ENCODE peak calls at places on chromosomes 5 and 9, in seven cellular contexts. One of them, this sample, is unnamed.

GRCh38 chr5:178120661-178121357 is 7.5 kb downstream of the N4BP3 start:
- DNase-seq in NT2/D1: no peak
- DNase-seq in heart right ventricle: peak; percentile 80
- DNase-seq in Caco-2: peak; percentile 56
- DNase-seq in ascending aorta: no peak
- DNase-seq in GM06990: peak; percentile 89
- DNase-seq in IMR-90: peak; percentile 76
- DNase-seq in this sample: no peak

GRCh38 chr5:126508251-126508961 is 85.2 kb downstream of the GRAMD2B start:
- DNase-seq in NT2/D1: no peak
- DNase-seq in heart right ventricle: no peak
- DNase-seq in Caco-2: no peak
- DNase-seq in ascending aorta: no peak
- DNase-seq in GM06990: no peak
- DNase-seq in IMR-90: no peak
- DNase-seq in this sample: no peak

GRCh38 chr5:78243639-78244038 is 50.9 kb downstream of the AP3B1 start:
- DNase-seq in NT2/D1: no peak
- DNase-seq in heart right ventricle: no peak
- DNase-seq in Caco-2: no peak
- DNase-seq in ascending aorta: no peak
- DNase-seq in GM06990: no peak
- DNase-seq in IMR-90: peak; percentile 88
- DNase-seq in this sample: no peak

GRCh38 chr9:89815903-89816573 is 211.2 kb downstream of the GADD45G start:
- DNase-seq in NT2/D1: no peak
- DNase-seq in heart right ventricle: peak; percentile 63
- DNase-seq in Caco-2: no peak
- DNase-seq in ascending aorta: peak; percentile 60
- DNase-seq in GM06990: peak; percentile 80
- DNase-seq in IMR-90: no peak
- DNase-seq in this sample: peak; percentile 59

GRCh38 chr5:173885481-173886010 is 2.6 kb upstream of the CPEB4 start:
- DNase-seq in NT2/D1: no peak
- DNase-seq in heart right ventricle: no peak
- DNase-seq in Caco-2: peak; percentile 73
- DNase-seq in ascending aorta: peak; percentile 67
- DNase-seq in GM06990: no peak
- DNase-seq in IMR-90: no peak
- DNase-seq in this sample: no peak

GRCh38 chr5:179439181-179439990 is 94.1 kb upstream of the ADAMTS2 start:
- DNase-seq in NT2/D1: no peak
- DNase-seq in heart right ventricle: no peak
- DNase-seq in Caco-2: no peak
- DNase-seq in ascending aorta: no peak
- DNase-seq in GM06990: no peak
- DNase-seq in IMR-90: no peak
- DNase-seq in this sample: no peak

GRCh38 chr5:37739817-37740261 is 100.0 kb downstream of the GDNF start:
- DNase-seq in NT2/D1: no peak
- DNase-seq in heart right ventricle: no peak
- DNase-seq in Caco-2: no peak
- DNase-seq in ascending aorta: no peak
- DNase-seq in GM06990: no peak
- DNase-seq in IMR-90: peak; percentile 61
- DNase-seq in this sample: no peak

GRCh38 chr9:96651626-96652025 is 3.5 kb downstream of the PRXL2C start:
- DNase-seq in NT2/D1: no peak
- DNase-seq in heart right ventricle: no peak
- DNase-seq in Caco-2: no peak
- DNase-seq in ascending aorta: no peak
- DNase-seq in GM06990: no peak
- DNase-seq in IMR-90: peak; percentile 51
- DNase-seq in this sample: no peak

GRCh38 chr9:12934515-12935301 is 159.9 kb downstream of the LURAP1L start:
- DNase-seq in NT2/D1: no peak
- DNase-seq in heart right ventricle: no peak
- DNase-seq in Caco-2: no peak
- DNase-seq in ascending aorta: no peak
- DNase-seq in GM06990: no peak
- DNase-seq in IMR-90: no peak
- DNase-seq in this sample: no peak

GRCh38 chr9:99966720-99967119 is 60.3 kb downstream of the STX17 start:
- DNase-seq in NT2/D1: peak; percentile 59
- DNase-seq in heart right ventricle: no peak
- DNase-seq in Caco-2: peak; percentile 46
- DNase-seq in ascending aorta: no peak
- DNase-seq in GM06990: no peak
- DNase-seq in IMR-90: peak; percentile 33
- DNase-seq in this sample: no peak

GRCh38 chr5:88583471-88583870 is 299.5 kb downstream of the MEF2C start:
- DNase-seq in NT2/D1: no peak
- DNase-seq in heart right ventricle: no peak
- DNase-seq in Caco-2: no peak
- DNase-seq in ascending aorta: no peak
- DNase-seq in GM06990: no peak
- DNase-seq in IMR-90: no peak
- DNase-seq in this sample: no peak

GRCh38 chr9:92749934-92750315 is 14.7 kb downstream of the BICD2 start:
- DNase-seq in NT2/D1: no peak
- DNase-seq in heart right ventricle: no peak
- DNase-seq in Caco-2: no peak
- DNase-seq in ascending aorta: no peak
- DNase-seq in GM06990: no peak
- DNase-seq in IMR-90: peak; percentile 32
- DNase-seq in this sample: no peak

GRCh38 chr9:17003576-17004240 is 131.1 kb upstream of the CNTLN start:
- DNase-seq in NT2/D1: no peak
- DNase-seq in heart right ventricle: no peak
- DNase-seq in Caco-2: no peak
- DNase-seq in ascending aorta: no peak
- DNase-seq in GM06990: no peak
- DNase-seq in IMR-90: peak; percentile 83
- DNase-seq in this sample: no peak

GRCh38 chr9:17004500-17004899 is 130.3 kb upstream of the CNTLN start:
- DNase-seq in NT2/D1: no peak
- DNase-seq in heart right ventricle: no peak
- DNase-seq in Caco-2: no peak
- DNase-seq in ascending aorta: no peak
- DNase-seq in GM06990: no peak
- DNase-seq in IMR-90: peak; percentile 49
- DNase-seq in this sample: no peak

GRCh38 chr9:17009071-17009470 is 125.8 kb upstream of the CNTLN start:
- DNase-seq in NT2/D1: no peak
- DNase-seq in heart right ventricle: no peak
- DNase-seq in Caco-2: no peak
- DNase-seq in ascending aorta: no peak
- DNase-seq in GM06990: no peak
- DNase-seq in IMR-90: no peak
- DNase-seq in this sample: no peak

GRCh38 chr9:17005085-17005484 is 129.8 kb upstream of the CNTLN start:
- DNase-seq in NT2/D1: no peak
- DNase-seq in heart right ventricle: peak; percentile 17
- DNase-seq in Caco-2: peak; percentile 16
- DNase-seq in ascending aorta: no peak
- DNase-seq in GM06990: no peak
- DNase-seq in IMR-90: peak; percentile 81
- DNase-seq in this sample: peak; percentile 69
- H3K4me3 ChIP-seq in NT2/D1: no peak overlapping the region
- H3K4me3 ChIP-seq in heart right ventricle: peak overlapping the region; percentile 16
- H3K4me3 ChIP-seq in Caco-2: no peak overlapping the region
- H3K4me3 ChIP-seq in ascending aorta: peak overlapping the region; percentile 35
- H3K4me3 ChIP-seq in GM06990: no peak overlapping the region
- H3K4me3 ChIP-seq in IMR-90: no peak overlapping the region
- H3K4me3 ChIP-seq in this sample: no peak overlapping the region

GRCh38 chr9:123003467-123003866 is 30.0 kb upstream of the GPR21 start:
- DNase-seq in NT2/D1: no peak
- DNase-seq in heart right ventricle: no peak
- DNase-seq in Caco-2: no peak
- DNase-seq in ascending aorta: no peak
- DNase-seq in GM06990: no peak
- DNase-seq in IMR-90: peak; percentile 61
- DNase-seq in this sample: no peak
- H3K4me3 ChIP-seq in NT2/D1: no peak overlapping the region
- H3K4me3 ChIP-seq in heart right ventricle: no peak overlapping the region
- H3K4me3 ChIP-seq in Caco-2: no peak overlapping the region
- H3K4me3 ChIP-seq in ascending aorta: peak overlapping the region; percentile 2
- H3K4me3 ChIP-seq in GM06990: no peak overlapping the region
- H3K4me3 ChIP-seq in IMR-90: no peak overlapping the region
- H3K4me3 ChIP-seq in this sample: no peak overlapping the region

DNA sequence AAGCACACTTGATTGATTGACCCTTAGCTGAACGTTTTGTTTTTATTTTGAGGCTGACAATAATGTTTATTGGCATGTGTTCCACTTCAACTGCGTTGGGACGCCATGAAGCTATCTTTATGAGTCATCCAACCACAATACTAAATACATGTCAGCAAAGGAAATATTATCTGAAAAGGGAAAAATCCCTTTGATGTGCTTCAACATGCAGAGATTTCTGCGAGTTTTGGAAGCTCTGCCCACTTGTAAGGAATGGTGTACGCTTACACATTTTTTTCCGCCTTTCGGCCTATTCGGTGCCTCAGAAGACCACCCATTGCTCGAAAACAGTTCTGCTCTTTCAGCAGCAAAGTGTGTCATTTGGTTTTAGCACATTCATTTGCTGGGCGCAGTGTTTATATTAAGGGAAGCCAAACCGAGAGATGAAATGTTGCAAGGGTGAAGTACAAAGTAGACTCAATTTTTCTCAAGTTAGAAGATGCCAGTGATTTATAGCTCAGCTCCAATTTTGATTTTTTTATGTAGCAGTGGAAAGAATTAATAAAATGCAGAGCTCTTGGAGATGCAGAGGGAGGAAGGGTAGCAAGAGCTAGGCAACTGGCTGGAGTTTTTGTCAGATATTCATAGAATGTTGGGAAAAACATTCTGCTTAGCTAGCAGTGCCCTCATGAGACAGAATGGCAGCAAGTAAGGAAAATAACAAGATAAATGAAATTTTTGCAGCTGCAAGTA is 68.9 kb downstream of the PRDM6 start:
- DNase-seq in NT2/D1: no peak
- DNase-seq in heart right ventricle: no peak
- DNase-seq in Caco-2: no peak
- DNase-seq in ascending aorta: no peak
- DNase-seq in GM06990: no peak
- DNase-seq in IMR-90: peak; percentile 83
- DNase-seq in this sample: no peak
- H3K4me3 ChIP-seq in NT2/D1: no peak overlapping the region
- H3K4me3 ChIP-seq in heart right ventricle: no peak overlapping the region
- H3K4me3 ChIP-seq in Caco-2: no peak overlapping the region
- H3K4me3 ChIP-seq in ascending aorta: no peak overlapping the region
- H3K4me3 ChIP-seq in GM06990: no peak overlapping the region
- H3K4me3 ChIP-seq in IMR-90: no peak overlapping the region
- H3K4me3 ChIP-seq in this sample: no peak overlapping the region

GRCh38 chr9:16653491-16654407 is 216.7 kb downstream of the BNC2 start:
- DNase-seq in NT2/D1: no peak
- DNase-seq in heart right ventricle: peak; percentile 13
- DNase-seq in Caco-2: no peak
- DNase-seq in ascending aorta: no peak
- DNase-seq in GM06990: no peak
- DNase-seq in IMR-90: no peak
- DNase-seq in this sample: peak; percentile 62
- H3K4me3 ChIP-seq in NT2/D1: no peak overlapping the region
- H3K4me3 ChIP-seq in heart right ventricle: peak overlapping the region; percentile 25
- H3K4me3 ChIP-seq in Caco-2: no peak overlapping the region
- H3K4me3 ChIP-seq in ascending aorta: no peak overlapping the region
- H3K4me3 ChIP-seq in GM06990: peak overlapping the region; percentile 21
- H3K4me3 ChIP-seq in IMR-90: peak overlapping the region; percentile 45
- H3K4me3 ChIP-seq in this sample: no peak overlapping the region

GRCh38 chr9:98860871-98861293 is 53.4 kb downstream of the GALNT12 start:
- DNase-seq in NT2/D1: peak; percentile 18
- DNase-seq in heart right ventricle: peak; percentile 88
- DNase-seq in Caco-2: peak; percentile 7
- DNase-seq in ascending aorta: peak; percentile 79
- DNase-seq in GM06990: no peak
- DNase-seq in IMR-90: peak; percentile 95
- DNase-seq in this sample: peak; percentile 88

GRCh38 chr9:98859941-98860340 is 52.5 kb downstream of the GALNT12 start:
- DNase-seq in NT2/D1: no peak
- DNase-seq in heart right ventricle: no peak
- DNase-seq in Caco-2: no peak
- DNase-seq in ascending aorta: no peak
- DNase-seq in GM06990: no peak
- DNase-seq in IMR-90: no peak
- DNase-seq in this sample: no peak

GRCh38 chr9:98864257-98865180 is 57.0 kb downstream of the GALNT12 start:
- DNase-seq in NT2/D1: no peak
- DNase-seq in heart right ventricle: peak; percentile 53
- DNase-seq in Caco-2: no peak
- DNase-seq in ascending aorta: no peak
- DNase-seq in GM06990: no peak
- DNase-seq in IMR-90: peak; percentile 66
- DNase-seq in this sample: no peak

GRCh38 chr9:98862936-98863335 is 55.5 kb downstream of the GALNT12 start:
- DNase-seq in NT2/D1: no peak
- DNase-seq in heart right ventricle: no peak
- DNase-seq in Caco-2: no peak
- DNase-seq in ascending aorta: no peak
- DNase-seq in GM06990: no peak
- DNase-seq in IMR-90: no peak
- DNase-seq in this sample: no peak

DNA sequence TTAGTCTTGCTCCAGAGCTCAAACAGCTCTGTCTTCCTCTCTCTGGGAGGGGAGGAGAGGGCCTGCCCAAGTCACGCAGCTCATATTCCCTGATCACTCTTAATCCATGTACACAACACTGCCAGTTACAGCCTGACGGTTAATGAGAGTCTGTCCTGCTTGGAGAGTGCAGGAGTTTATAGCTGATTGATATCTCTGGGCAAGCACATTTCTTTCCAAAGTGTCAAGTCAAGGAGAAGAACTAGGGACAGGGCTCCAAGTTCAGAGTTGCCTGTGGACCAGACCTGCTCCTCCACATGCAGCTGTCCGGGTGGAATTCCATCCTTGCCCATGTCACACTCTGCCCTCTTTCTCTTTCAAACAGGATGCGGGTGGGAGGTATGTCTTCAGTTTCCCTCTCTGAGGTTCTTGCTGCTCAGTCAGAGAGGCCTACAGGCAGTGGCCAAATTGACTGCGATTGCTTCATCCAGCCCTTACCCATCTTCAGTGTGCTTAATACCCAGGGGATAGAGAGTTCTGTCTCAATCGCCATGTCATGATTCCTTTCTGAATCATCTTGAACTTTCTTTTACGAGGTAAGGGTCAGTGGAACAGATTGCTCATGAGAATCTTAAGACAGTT is 54.5 kb downstream of the GALNT12 start:
- DNase-seq in NT2/D1: no peak
- DNase-seq in heart right ventricle: no peak
- DNase-seq in Caco-2: no peak
- DNase-seq in ascending aorta: no peak
- DNase-seq in GM06990: no peak
- DNase-seq in IMR-90: peak; percentile 83
- DNase-seq in this sample: no peak
- H3K4me3 ChIP-seq in NT2/D1: no peak overlapping the region
- H3K4me3 ChIP-seq in heart right ventricle: no peak overlapping the region
- H3K4me3 ChIP-seq in Caco-2: no peak overlapping the region
- H3K4me3 ChIP-seq in ascending aorta: no peak overlapping the region
- H3K4me3 ChIP-seq in GM06990: no peak overlapping the region
- H3K4me3 ChIP-seq in IMR-90: no peak overlapping the region
- H3K4me3 ChIP-seq in this sample: no peak overlapping the region